ENCODE peak calls at places on chromosomes 7 and 10, in six cellular contexts. One of them, this sample, is unnamed. For H3K36me3, the result is how much of the 10 kb centered on the place peaks cover.

GRCh38 chr10:103951942-103952341 is 15.0 kb upstream of the SLK start:
- DNase-seq in OCI-LY7: no peak
- DNase-seq in endodermal cell: no peak
- DNase-seq in CD8-positive, alpha-beta T cell: no peak
- DNase-seq in stomach: no peak
- DNase-seq in GM23248: no peak
- DNase-seq in this sample: no peak

GRCh38 chr7:158840604-158841003 is 11.3 kb upstream of the ESYT2 start:
- DNase-seq in OCI-LY7: no peak
- DNase-seq in endodermal cell: peak
- DNase-seq in CD8-positive, alpha-beta T cell: no peak
- DNase-seq in stomach: no peak
- DNase-seq in GM23248: no peak
- DNase-seq in this sample: no peak

GRCh38 chr7:47153076-47153475 is 428.8 kb downstream of the TNS3 start:
- DNase-seq in OCI-LY7: peak
- DNase-seq in endodermal cell: no peak
- DNase-seq in CD8-positive, alpha-beta T cell: no peak
- DNase-seq in stomach: no peak
- DNase-seq in GM23248: peak
- DNase-seq in this sample: no peak

GRCh38 chr7:84021292-84021898 is 173.2 kb downstream of the SEMA3A start:
- DNase-seq in OCI-LY7: no peak
- DNase-seq in endodermal cell: no peak
- DNase-seq in CD8-positive, alpha-beta T cell: no peak
- DNase-seq in stomach: no peak
- DNase-seq in GM23248: peak
- DNase-seq in this sample: no peak

GRCh38 chr7:106731207-106731606 is 70.2 kb upstream of the CCDC71L start:
- DNase-seq in OCI-LY7: peak
- DNase-seq in endodermal cell: no peak
- DNase-seq in CD8-positive, alpha-beta T cell: no peak
- DNase-seq in stomach: no peak
- DNase-seq in GM23248: no peak
- DNase-seq in this sample: no peak

GRCh38 chr7:30171753-30172447 is 37.1 kb downstream of the MTURN start:
- DNase-seq in OCI-LY7: no peak
- DNase-seq in endodermal cell: no peak
- DNase-seq in CD8-positive, alpha-beta T cell: no peak
- DNase-seq in stomach: no peak
- DNase-seq in GM23248: peak
- DNase-seq in this sample: no peak

GRCh38 chr7:95335093-95335492 is 10.8 kb upstream of the PON1 start:
- DNase-seq in OCI-LY7: no peak
- DNase-seq in endodermal cell: no peak
- DNase-seq in CD8-positive, alpha-beta T cell: no peak
- DNase-seq in stomach: no peak
- DNase-seq in GM23248: peak
- DNase-seq in this sample: no peak

GRCh38 chr7:116801092-116801710 is 61.2 kb upstream of the CAPZA2 start:
- DNase-seq in OCI-LY7: no peak
- DNase-seq in endodermal cell: no peak
- DNase-seq in CD8-positive, alpha-beta T cell: no peak
- DNase-seq in stomach: no peak
- DNase-seq in GM23248: peak
- DNase-seq in this sample: no peak

GRCh38 chr10:33134011-33134751 is 176.2 kb upstream of the ITGB1 start:
- DNase-seq in OCI-LY7: no peak
- DNase-seq in endodermal cell: no peak
- DNase-seq in CD8-positive, alpha-beta T cell: peak
- DNase-seq in stomach: no peak
- DNase-seq in GM23248: peak
- DNase-seq in this sample: no peak

GRCh38 chr7:21480693-21481403 is 53.0 kb downstream of the SP4 start:
- DNase-seq in OCI-LY7: no peak
- DNase-seq in endodermal cell: no peak
- DNase-seq in CD8-positive, alpha-beta T cell: no peak
- DNase-seq in stomach: no peak
- DNase-seq in GM23248: no peak
- DNase-seq in this sample: no peak

GRCh38 chr10:15605740-15606369 is 113.9 kb downstream of the ITGA8 start:
- DNase-seq in OCI-LY7: no peak
- DNase-seq in endodermal cell: no peak
- DNase-seq in CD8-positive, alpha-beta T cell: no peak
- DNase-seq in stomach: no peak
- DNase-seq in GM23248: peak
- DNase-seq in this sample: no peak

GRCh38 chr10:90592903-90593302 is 264.9 kb downstream of the HTR7 start:
- DNase-seq in OCI-LY7: peak
- DNase-seq in endodermal cell: peak
- DNase-seq in CD8-positive, alpha-beta T cell: no peak
- DNase-seq in stomach: no peak
- DNase-seq in GM23248: peak
- DNase-seq in this sample: peak

GRCh38 chr10:120978589-120979252 is 127.6 kb downstream of the WDR11 start:
- DNase-seq in OCI-LY7: no peak
- DNase-seq in endodermal cell: no peak
- DNase-seq in CD8-positive, alpha-beta T cell: no peak
- DNase-seq in stomach: no peak
- DNase-seq in GM23248: no peak
- DNase-seq in this sample: no peak

GRCh38 chr10:33621143-33621542 is 286.7 kb upstream of the NRP1 start:
- DNase-seq in OCI-LY7: no peak
- DNase-seq in endodermal cell: no peak
- DNase-seq in CD8-positive, alpha-beta T cell: no peak
- DNase-seq in stomach: no peak
- DNase-seq in GM23248: no peak
- DNase-seq in this sample: no peak

GRCh38 chr10:71725998-71726672 is 6.6 kb upstream of the C10orf105 start:
- DNase-seq in OCI-LY7: peak
- DNase-seq in endodermal cell: peak
- DNase-seq in CD8-positive, alpha-beta T cell: peak
- DNase-seq in stomach: no peak
- DNase-seq in GM23248: peak
- DNase-seq in this sample: peak

GRCh38 chr7:142813262-142813661 is 41.6 kb upstream of the EPHB6 start:
- DNase-seq in OCI-LY7: no peak
- DNase-seq in endodermal cell: peak
- DNase-seq in CD8-positive, alpha-beta T cell: no peak
- DNase-seq in stomach: no peak
- DNase-seq in GM23248: peak
- DNase-seq in this sample: no peak

GRCh38 chr10:114855776-114856543 is 34.4 kb downstream of the FHIP2A start:
- DNase-seq in OCI-LY7: no peak
- DNase-seq in endodermal cell: no peak
- DNase-seq in CD8-positive, alpha-beta T cell: no peak
- DNase-seq in stomach: no peak
- DNase-seq in GM23248: peak
- DNase-seq in this sample: no peak

GRCh38 chr7:70782729-70783290 is 349.1 kb upstream of the GALNT17 start:
- DNase-seq in OCI-LY7: no peak
- DNase-seq in endodermal cell: no peak
- DNase-seq in CD8-positive, alpha-beta T cell: no peak
- DNase-seq in stomach: no peak
- DNase-seq in GM23248: no peak
- DNase-seq in this sample: no peak
- H3K36me3 ChIP-seq in OCI-LY7: half or more
- H3K36me3 ChIP-seq in endodermal cell: half or more
- H3K36me3 ChIP-seq in CD8-positive, alpha-beta T cell: under half
- H3K36me3 ChIP-seq in stomach: half or more
- H3K36me3 ChIP-seq in GM23248: under half
- H3K36me3 ChIP-seq in this sample: under half

GRCh38 chr10:853017-853416 is 78.5 kb downstream of the LARP4B start:
- DNase-seq in OCI-LY7: no peak
- DNase-seq in endodermal cell: no peak
- DNase-seq in CD8-positive, alpha-beta T cell: no peak
- DNase-seq in stomach: no peak
- DNase-seq in GM23248: no peak
- DNase-seq in this sample: no peak
- H3K36me3 ChIP-seq in OCI-LY7: half or more
- H3K36me3 ChIP-seq in endodermal cell: half or more
- H3K36me3 ChIP-seq in CD8-positive, alpha-beta T cell: under half
- H3K36me3 ChIP-seq in stomach: under half
- H3K36me3 ChIP-seq in GM23248: under half
- H3K36me3 ChIP-seq in this sample: under half

DNA sequence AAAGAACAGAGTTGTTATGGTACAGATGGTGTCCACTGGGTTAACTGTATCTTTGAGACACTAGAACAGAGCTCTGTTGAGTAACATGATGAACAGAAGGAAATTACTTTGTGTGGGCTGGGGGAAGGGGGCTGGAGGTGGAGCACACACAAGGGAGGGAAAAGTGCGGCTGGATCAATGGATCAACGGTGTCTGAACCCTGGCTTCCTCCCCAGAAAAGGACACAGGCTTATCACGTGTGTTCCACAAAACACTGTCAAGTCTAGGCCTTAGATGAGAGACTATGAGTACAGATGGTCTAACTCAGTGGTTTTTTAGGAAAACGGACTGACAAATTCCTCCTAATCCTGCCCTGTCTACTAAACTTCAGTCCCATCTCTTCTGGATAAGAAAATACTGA is 27.8 kb downstream of the HSPB1 start:
- DNase-seq in OCI-LY7: no peak
- DNase-seq in endodermal cell: no peak
- DNase-seq in CD8-positive, alpha-beta T cell: no peak
- DNase-seq in stomach: no peak
- DNase-seq in GM23248: no peak
- DNase-seq in this sample: peak
- H3K36me3 ChIP-seq in OCI-LY7: half or more
- H3K36me3 ChIP-seq in endodermal cell: half or more
- H3K36me3 ChIP-seq in CD8-positive, alpha-beta T cell: under half
- H3K36me3 ChIP-seq in stomach: under half
- H3K36me3 ChIP-seq in GM23248: under half
- H3K36me3 ChIP-seq in this sample: under half

GRCh38 chr7:151080091-151080521 is 503 bp downstream of the FASTK start:
- DNase-seq in OCI-LY7: no peak
- DNase-seq in endodermal cell: peak
- DNase-seq in CD8-positive, alpha-beta T cell: no peak
- DNase-seq in stomach: no peak
- DNase-seq in GM23248: peak
- DNase-seq in this sample: peak
- H3K36me3 ChIP-seq in OCI-LY7: under half
- H3K36me3 ChIP-seq in endodermal cell: under half
- H3K36me3 ChIP-seq in CD8-positive, alpha-beta T cell: under half
- H3K36me3 ChIP-seq in stomach: under half
- H3K36me3 ChIP-seq in GM23248: under half
- H3K36me3 ChIP-seq in this sample: under half

GRCh38 chr7:129724796-129725195 is 113.3 kb downstream of the NRF1 start:
- DNase-seq in OCI-LY7: no peak
- DNase-seq in endodermal cell: no peak
- DNase-seq in CD8-positive, alpha-beta T cell: no peak
- DNase-seq in stomach: no peak
- DNase-seq in GM23248: no peak
- DNase-seq in this sample: no peak

GRCh38 chr7:129719980-129720732 is 108.6 kb downstream of the NRF1 start:
- DNase-seq in OCI-LY7: peak
- DNase-seq in endodermal cell: no peak
- DNase-seq in CD8-positive, alpha-beta T cell: no peak
- DNase-seq in stomach: no peak
- DNase-seq in GM23248: peak
- DNase-seq in this sample: no peak

GRCh38 chr7:129721139-129721538 is 109.6 kb downstream of the NRF1 start:
- DNase-seq in OCI-LY7: no peak
- DNase-seq in endodermal cell: no peak
- DNase-seq in CD8-positive, alpha-beta T cell: no peak
- DNase-seq in stomach: no peak
- DNase-seq in GM23248: peak
- DNase-seq in this sample: no peak
- H3K36me3 ChIP-seq in OCI-LY7: half or more
- H3K36me3 ChIP-seq in endodermal cell: half or more
- H3K36me3 ChIP-seq in CD8-positive, alpha-beta T cell: under half
- H3K36me3 ChIP-seq in stomach: half or more
- H3K36me3 ChIP-seq in GM23248: under half
- H3K36me3 ChIP-seq in this sample: under half

DNA sequence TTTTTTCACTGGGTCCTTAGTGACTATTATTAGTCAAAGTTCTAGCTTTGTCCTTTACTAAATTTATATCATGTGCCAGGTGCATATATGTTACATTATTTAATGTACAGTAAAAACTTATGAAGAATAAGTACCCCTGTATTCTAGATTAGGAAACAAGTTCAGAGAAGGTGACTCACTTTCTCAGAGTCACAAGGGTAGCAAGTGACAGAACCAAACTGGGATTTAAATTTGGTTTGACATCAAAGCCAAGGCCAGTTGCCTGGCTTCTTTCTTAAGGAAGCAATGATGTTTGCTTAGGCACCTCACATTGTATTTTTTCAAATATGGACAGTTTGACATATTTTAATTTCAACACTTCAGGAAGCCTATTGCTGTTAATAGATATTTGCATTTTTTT is 2.5 kb downstream of the LSM8 start:
- DNase-seq in OCI-LY7: no peak
- DNase-seq in endodermal cell: no peak
- DNase-seq in CD8-positive, alpha-beta T cell: no peak
- DNase-seq in stomach: no peak
- DNase-seq in GM23248: peak
- DNase-seq in this sample: no peak
- H3K36me3 ChIP-seq in OCI-LY7: half or more
- H3K36me3 ChIP-seq in endodermal cell: half or more
- H3K36me3 ChIP-seq in CD8-positive, alpha-beta T cell: under half
- H3K36me3 ChIP-seq in stomach: under half
- H3K36me3 ChIP-seq in GM23248: under half
- H3K36me3 ChIP-seq in this sample: under half

DNA sequence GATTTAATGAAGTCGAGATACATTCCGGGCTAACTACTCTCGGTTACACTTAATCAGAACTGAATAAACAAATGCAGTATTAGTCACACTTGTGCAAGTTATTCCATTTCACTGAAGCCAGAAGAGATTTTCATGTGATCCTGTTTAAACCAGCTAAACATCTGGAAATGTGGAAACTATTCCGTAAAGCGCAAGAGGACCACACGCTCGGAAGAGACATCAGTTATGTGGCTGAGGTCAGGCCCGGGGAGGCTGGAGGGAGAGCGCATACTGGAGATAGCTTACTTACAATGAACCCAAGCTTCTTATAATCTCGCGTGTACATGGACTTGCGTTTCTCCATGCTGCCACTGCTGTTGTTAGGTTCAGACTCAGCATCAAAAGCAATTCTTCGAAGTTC is 237.6 kb downstream of the ELMO1 start:
- DNase-seq in OCI-LY7: no peak
- DNase-seq in endodermal cell: no peak
- DNase-seq in CD8-positive, alpha-beta T cell: no peak
- DNase-seq in stomach: no peak
- DNase-seq in GM23248: peak
- DNase-seq in this sample: no peak
- H3K36me3 ChIP-seq in OCI-LY7: half or more
- H3K36me3 ChIP-seq in endodermal cell: half or more
- H3K36me3 ChIP-seq in CD8-positive, alpha-beta T cell: under half
- H3K36me3 ChIP-seq in stomach: under half
- H3K36me3 ChIP-seq in GM23248: under half
- H3K36me3 ChIP-seq in this sample: under half

GRCh38 chr7:148783801-148784527 is 85.3 kb downstream of the CUL1 start:
- DNase-seq in OCI-LY7: no peak
- DNase-seq in endodermal cell: no peak
- DNase-seq in CD8-positive, alpha-beta T cell: no peak
- DNase-seq in stomach: no peak
- DNase-seq in GM23248: no peak
- DNase-seq in this sample: no peak
- H3K36me3 ChIP-seq in OCI-LY7: half or more
- H3K36me3 ChIP-seq in endodermal cell: under half
- H3K36me3 ChIP-seq in CD8-positive, alpha-beta T cell: under half
- H3K36me3 ChIP-seq in stomach: half or more
- H3K36me3 ChIP-seq in GM23248: under half
- H3K36me3 ChIP-seq in this sample: under half

This sample was measured in H7.